ENCODE peak calls at places on chromosomes 6 and 20, in four cellular contexts. One of them, this sample, is unnamed.

GRCh38 chr6:105488521-105489212 is 85.8 kb upstream of the PREP start:
- DNase-seq in A549: no peak
- DNase-seq in NT2/D1: no peak
- DNase-seq in H7: no peak
- DNase-seq in this sample: no peak

GRCh38 chr6:56491606-56492328 is 150.9 kb downstream of the DST start:
- DNase-seq in A549: no peak
- DNase-seq in NT2/D1: no peak
- DNase-seq in H7: no peak
- DNase-seq in this sample: no peak

GRCh38 chr20:32285082-32285620 is 7.7 kb downstream of the KIF3B start:
- DNase-seq in A549: no peak
- DNase-seq in NT2/D1: no peak
- DNase-seq in H7: no peak
- DNase-seq in this sample: no peak

GRCh38 chr6:41200296-41200900 is 551 bp downstream of the TREML2 start:
- DNase-seq in A549: no peak
- DNase-seq in NT2/D1: no peak
- DNase-seq in H7: no peak
- DNase-seq in this sample: no peak

GRCh38 chr20:4795394-4795793 is 73.7 kb downstream of the PRND start:
- DNase-seq in A549: peak; percentile 80
- DNase-seq in NT2/D1: peak; percentile 22
- DNase-seq in H7: peak; percentile 68
- DNase-seq in this sample: peak; percentile 72

GRCh38 chr6:7148100-7148822 is 40.5 kb downstream of the RREB1 start:
- DNase-seq in A549: no peak
- DNase-seq in NT2/D1: no peak
- DNase-seq in H7: no peak
- DNase-seq in this sample: peak; percentile 87

GRCh38 chr6:143060806-143061596 is at the start of gene AIG1:
- DNase-seq in A549: peak; percentile 43
- DNase-seq in NT2/D1: no peak
- DNase-seq in H7: peak; percentile 90
- DNase-seq in this sample: no peak

GRCh38 chr6:46312657-46313056 is 141.9 kb upstream of the ENPP5 start:
- DNase-seq in A549: no peak
- DNase-seq in NT2/D1: no peak
- DNase-seq in H7: no peak
- DNase-seq in this sample: no peak

GRCh38 chr6:54085526-54085925 is 25.7 kb upstream of the MLIP start:
- DNase-seq in A549: no peak
- DNase-seq in NT2/D1: no peak
- DNase-seq in H7: no peak
- DNase-seq in this sample: peak; percentile 8

GRCh38 chr20:57656821-57657536 is 36.8 kb upstream of the ZBP1 start:
- DNase-seq in A549: no peak
- DNase-seq in NT2/D1: no peak
- DNase-seq in H7: peak; percentile 44
- DNase-seq in this sample: no peak

GRCh38 chr6:90370493-90370959 is 73.9 kb upstream of the BACH2 start:
- DNase-seq in A549: no peak
- DNase-seq in NT2/D1: no peak
- DNase-seq in H7: no peak
- DNase-seq in this sample: no peak

GRCh38 chr6:12395898-12396297 is 105.7 kb downstream of the EDN1 start:
- DNase-seq in A549: no peak
- DNase-seq in NT2/D1: no peak
- DNase-seq in H7: no peak
- DNase-seq in this sample: no peak

GRCh38 chr6:15247750-15248450 is 2.0 kb downstream of the JARID2 start:
- DNase-seq in A549: peak; percentile 51
- DNase-seq in NT2/D1: no peak
- DNase-seq in H7: peak; percentile 94
- DNase-seq in this sample: peak; percentile 46

GRCh38 chr20:39660965-39661364 is 698.8 kb downstream of the DHX35 start:
- DNase-seq in A549: no peak
- DNase-seq in NT2/D1: no peak
- DNase-seq in H7: no peak
- DNase-seq in this sample: no peak

GRCh38 chr6:42511803-42512422 is 51.9 kb upstream of the UBR2 start:
- DNase-seq in A549: no peak
- DNase-seq in NT2/D1: no peak
- DNase-seq in H7: no peak
- DNase-seq in this sample: peak; percentile 7

GRCh38 chr20:39289316-39289715 is 327.2 kb downstream of the DHX35 start:
- DNase-seq in A549: no peak
- DNase-seq in NT2/D1: no peak
- DNase-seq in H7: peak; percentile 43
- DNase-seq in this sample: peak; percentile 30

GRCh38 chr6:43658161-43658560 is 13.3 kb downstream of the RSPH9 start:
- DNase-seq in A549: no peak
- DNase-seq in NT2/D1: no peak
- DNase-seq in H7: no peak
- DNase-seq in this sample: no peak

GRCh38 chr6:153963352-153963751 is 75.7 kb upstream of the OPRM1 start:
- DNase-seq in A549: no peak
- DNase-seq in NT2/D1: no peak
- DNase-seq in H7: no peak
- DNase-seq in this sample: peak; percentile 18

GRCh38 chr6:113375950-113376846 is 480.9 kb upstream of the MARCKS start:
- DNase-seq in A549: no peak
- DNase-seq in NT2/D1: no peak
- DNase-seq in H7: no peak
- DNase-seq in this sample: no peak

GRCh38 chr6:90026216-90026615 is 131.9 kb downstream of the GJA10 start:
- DNase-seq in A549: no peak
- DNase-seq in NT2/D1: no peak
- DNase-seq in H7: no peak
- DNase-seq in this sample: no peak

GRCh38 chr20:10020937-10021336 is 13.8 kb upstream of the ANKEF1 start:
- DNase-seq in A549: no peak
- DNase-seq in NT2/D1: no peak
- DNase-seq in H7: no peak
- DNase-seq in this sample: no peak

GRCh38 chr6:150998992-150999975 is 133.8 kb downstream of the MTHFD1L start:
- DNase-seq in A549: no peak
- DNase-seq in NT2/D1: no peak
- DNase-seq in H7: no peak
- DNase-seq in this sample: no peak

This sample was measured in RKO.